ENCODE peak calls at places on chromosomes 12 and 14, in seven cellular contexts. One of them, this sample, is unnamed.
A peak's percentile ranks its signal among the peaks of the same experiment; 100 is the strongest.

GRCh38 chr12:13727707-13728147 is 253.7 kb downstream of the GRIN2B start:
- DNase-seq in B cell: no peak
- DNase-seq in fibroblast of pulmonary artery: no peak
- DNase-seq in neural crest cell: no peak
- DNase-seq in upper lobe of left lung: no peak
- DNase-seq in GM10248: no peak
- DNase-seq in RWPE2: no peak
- DNase-seq in this sample: no peak

GRCh38 chr12:6154730-6155459 is 30.4 kb upstream of the VWF start:
- DNase-seq in B cell: no peak
- DNase-seq in fibroblast of pulmonary artery: no peak
- DNase-seq in neural crest cell: no peak
- DNase-seq in upper lobe of left lung: peak; percentile 67
- DNase-seq in GM10248: no peak
- DNase-seq in RWPE2: no peak
- DNase-seq in this sample: no peak

GRCh38 chr14:21200752-21201461 is 45.0 kb upstream of the OR5AU1 start:
- DNase-seq in B cell: no peak
- DNase-seq in fibroblast of pulmonary artery: no peak
- DNase-seq in neural crest cell: no peak
- DNase-seq in upper lobe of left lung: no peak
- DNase-seq in GM10248: no peak
- DNase-seq in RWPE2: no peak
- DNase-seq in this sample: no peak

GRCh38 chr14:36657409-36658090 is 4.1 kb upstream of the PAX9 start:
- DNase-seq in B cell: no peak
- DNase-seq in fibroblast of pulmonary artery: no peak
- DNase-seq in neural crest cell: no peak
- DNase-seq in upper lobe of left lung: no peak
- DNase-seq in GM10248: peak; percentile 9
- DNase-seq in RWPE2: peak; percentile 66
- DNase-seq in this sample: no peak

GRCh38 chr14:37436519-37436918 is 158.5 kb downstream of the FOXA1 start:
- DNase-seq in B cell: no peak
- DNase-seq in fibroblast of pulmonary artery: no peak
- DNase-seq in neural crest cell: no peak
- DNase-seq in upper lobe of left lung: no peak
- DNase-seq in GM10248: no peak
- DNase-seq in RWPE2: no peak
- DNase-seq in this sample: no peak

GRCh38 chr14:104392396-104393198 is 187.0 kb upstream of the C14orf180 start:
- DNase-seq in B cell: no peak
- DNase-seq in fibroblast of pulmonary artery: no peak
- DNase-seq in neural crest cell: no peak
- DNase-seq in upper lobe of left lung: no peak
- DNase-seq in GM10248: no peak
- DNase-seq in RWPE2: peak; percentile 70
- DNase-seq in this sample: no peak

GRCh38 chr14:106442857-106443256 is 916.5 kb downstream of the TMEM121 start:
- DNase-seq in B cell: peak; percentile 67
- DNase-seq in fibroblast of pulmonary artery: no peak
- DNase-seq in neural crest cell: no peak
- DNase-seq in upper lobe of left lung: no peak
- DNase-seq in GM10248: peak; percentile 6
- DNase-seq in RWPE2: no peak
- DNase-seq in this sample: no peak

GRCh38 chr12:108653082-108653516 is 19.4 kb upstream of the SELPLG start:
- DNase-seq in B cell: no peak
- DNase-seq in fibroblast of pulmonary artery: no peak
- DNase-seq in neural crest cell: no peak
- DNase-seq in upper lobe of left lung: no peak
- DNase-seq in GM10248: no peak
- DNase-seq in RWPE2: no peak
- DNase-seq in this sample: no peak

GRCh38 chr14:21860172-21860571 is 186.6 kb upstream of the OR4E1 start:
- DNase-seq in B cell: peak; percentile 7
- DNase-seq in fibroblast of pulmonary artery: peak; percentile 27
- DNase-seq in neural crest cell: no peak
- DNase-seq in upper lobe of left lung: no peak
- DNase-seq in GM10248: peak; percentile 11
- DNase-seq in RWPE2: no peak
- DNase-seq in this sample: no peak

GRCh38 chr14:70916300-70916699 is 9.0 kb downstream of the PCNX1 start:
- DNase-seq in B cell: no peak
- DNase-seq in fibroblast of pulmonary artery: no peak
- DNase-seq in neural crest cell: no peak
- DNase-seq in upper lobe of left lung: no peak
- DNase-seq in GM10248: no peak
- DNase-seq in RWPE2: no peak
- DNase-seq in this sample: no peak

GRCh38 chr12:29425722-29426121 is 44.8 kb upstream of the ERGIC2 start:
- DNase-seq in B cell: no peak
- DNase-seq in fibroblast of pulmonary artery: peak; percentile 30
- DNase-seq in neural crest cell: no peak
- DNase-seq in upper lobe of left lung: no peak
- DNase-seq in GM10248: no peak
- DNase-seq in RWPE2: no peak
- DNase-seq in this sample: no peak

GRCh38 chr12:25052191-25053020 is 103.5 kb upstream of the BCAT1 start:
- DNase-seq in B cell: peak; percentile 85
- DNase-seq in fibroblast of pulmonary artery: peak; percentile 24
- DNase-seq in neural crest cell: no peak
- DNase-seq in upper lobe of left lung: peak; percentile 61
- DNase-seq in GM10248: peak; percentile 60
- DNase-seq in RWPE2: no peak
- DNase-seq in this sample: no peak

GRCh38 chr12:50073712-50074111 is 11.4 kb upstream of the SMARCD1 start:
- DNase-seq in B cell: no peak
- DNase-seq in fibroblast of pulmonary artery: no peak
- DNase-seq in neural crest cell: no peak
- DNase-seq in upper lobe of left lung: no peak
- DNase-seq in GM10248: no peak
- DNase-seq in RWPE2: no peak
- DNase-seq in this sample: no peak

GRCh38 chr12:42922512-42922865 is 332.9 kb upstream of the PRICKLE1 start:
- DNase-seq in B cell: no peak
- DNase-seq in fibroblast of pulmonary artery: no peak
- DNase-seq in neural crest cell: no peak
- DNase-seq in upper lobe of left lung: no peak
- DNase-seq in GM10248: no peak
- DNase-seq in RWPE2: no peak
- DNase-seq in this sample: no peak

GRCh38 chr12:110853856-110854255 is 7.1 kb downstream of the CCDC63 start:
- DNase-seq in B cell: no peak
- DNase-seq in fibroblast of pulmonary artery: peak; percentile 29
- DNase-seq in neural crest cell: no peak
- DNase-seq in upper lobe of left lung: no peak
- DNase-seq in GM10248: no peak
- DNase-seq in RWPE2: no peak
- DNase-seq in this sample: no peak

GRCh38 chr12:90712671-90713070 is 242.3 kb downstream of the CCER1 start:
- DNase-seq in B cell: no peak
- DNase-seq in fibroblast of pulmonary artery: no peak
- DNase-seq in neural crest cell: no peak
- DNase-seq in upper lobe of left lung: no peak
- DNase-seq in GM10248: no peak
- DNase-seq in RWPE2: no peak
- DNase-seq in this sample: no peak

GRCh38 chr12:105930612-105931011 is 208.1 kb downstream of the NUAK1 start:
- DNase-seq in B cell: no peak
- DNase-seq in fibroblast of pulmonary artery: peak; percentile 76
- DNase-seq in neural crest cell: no peak
- DNase-seq in upper lobe of left lung: no peak
- DNase-seq in GM10248: no peak
- DNase-seq in RWPE2: no peak
- DNase-seq in this sample: no peak

GRCh38 chr12:122067966-122068365 is 10.6 kb upstream of the MLXIP start:
- DNase-seq in B cell: peak; percentile 78
- DNase-seq in fibroblast of pulmonary artery: no peak
- DNase-seq in neural crest cell: no peak
- DNase-seq in upper lobe of left lung: no peak
- DNase-seq in GM10248: peak; percentile 84
- DNase-seq in RWPE2: no peak
- DNase-seq in this sample: no peak

GRCh38 chr14:64758025-64758521 is 53.8 kb downstream of the PLEKHG3 start:
- DNase-seq in B cell: no peak
- DNase-seq in fibroblast of pulmonary artery: peak; percentile 39
- DNase-seq in neural crest cell: no peak
- DNase-seq in upper lobe of left lung: peak; percentile 77
- DNase-seq in GM10248: no peak
- DNase-seq in RWPE2: peak; percentile 61
- DNase-seq in this sample: no peak

GRCh38 chr12:46214668-46215429 is 54.0 kb downstream of the SLC38A1 start:
- DNase-seq in B cell: peak; percentile 63
- DNase-seq in fibroblast of pulmonary artery: no peak
- DNase-seq in neural crest cell: no peak
- DNase-seq in upper lobe of left lung: peak; percentile 57
- DNase-seq in GM10248: no peak
- DNase-seq in RWPE2: no peak
- DNase-seq in this sample: no peak

GRCh38 chr14:65352964-65353530 is 59.5 kb upstream of the FUT8 start:
- DNase-seq in B cell: peak; percentile 54
- DNase-seq in fibroblast of pulmonary artery: no peak
- DNase-seq in neural crest cell: no peak
- DNase-seq in upper lobe of left lung: no peak
- DNase-seq in GM10248: no peak
- DNase-seq in RWPE2: peak; percentile 76
- DNase-seq in this sample: no peak

GRCh38 chr12:90631581-90631980 is 323.4 kb downstream of the CCER1 start:
- DNase-seq in B cell: no peak
- DNase-seq in fibroblast of pulmonary artery: peak; percentile 26
- DNase-seq in neural crest cell: no peak
- DNase-seq in upper lobe of left lung: no peak
- DNase-seq in GM10248: no peak
- DNase-seq in RWPE2: no peak
- DNase-seq in this sample: no peak

GRCh38 chr12:106956048-106956935 is 585 bp downstream of the TMEM263 start:
- DNase-seq in B cell: peak; percentile 69
- DNase-seq in fibroblast of pulmonary artery: peak; percentile 93
- DNase-seq in neural crest cell: peak; percentile 34
- DNase-seq in upper lobe of left lung: peak; percentile 67
- DNase-seq in GM10248: peak; percentile 73
- DNase-seq in RWPE2: peak; percentile 62
- DNase-seq in this sample: peak; percentile 20

GRCh38 chr12:51326762-51327439 is 2.9 kb upstream of the BIN2 start:
- DNase-seq in B cell: peak; percentile 63
- DNase-seq in fibroblast of pulmonary artery: peak; percentile 92
- DNase-seq in neural crest cell: no peak
- DNase-seq in upper lobe of left lung: peak; percentile 56
- DNase-seq in GM10248: peak; percentile 68
- DNase-seq in RWPE2: no peak
- DNase-seq in this sample: no peak

GRCh38 chr12:75814856-75815754 is 216.5 kb downstream of the PHLDA1 start:
- DNase-seq in B cell: peak; percentile 26
- DNase-seq in fibroblast of pulmonary artery: peak; percentile 98
- DNase-seq in neural crest cell: no peak
- DNase-seq in upper lobe of left lung: no peak
- DNase-seq in GM10248: peak; percentile 14
- DNase-seq in RWPE2: no peak
- DNase-seq in this sample: no peak

GRCh38 chr12:119666900-119667576 is 895 bp upstream of the PRKAB1 start:
- DNase-seq in B cell: no peak
- DNase-seq in fibroblast of pulmonary artery: no peak
- DNase-seq in neural crest cell: no peak
- DNase-seq in upper lobe of left lung: no peak
- DNase-seq in GM10248: peak; percentile 29
- DNase-seq in RWPE2: no peak
- DNase-seq in this sample: no peak

GRCh38 chr12:87943666-87944065 is 85.5 kb downstream of the C12orf50 start:
- DNase-seq in B cell: no peak
- DNase-seq in fibroblast of pulmonary artery: no peak
- DNase-seq in neural crest cell: no peak
- DNase-seq in upper lobe of left lung: no peak
- DNase-seq in GM10248: no peak
- DNase-seq in RWPE2: no peak
- DNase-seq in this sample: no peak

GRCh38 chr12:87935216-87935615 is 94.0 kb downstream of the C12orf50 start:
- DNase-seq in B cell: no peak
- DNase-seq in fibroblast of pulmonary artery: peak; percentile 9
- DNase-seq in neural crest cell: no peak
- DNase-seq in upper lobe of left lung: no peak
- DNase-seq in GM10248: no peak
- DNase-seq in RWPE2: no peak
- DNase-seq in this sample: no peak

DNA sequence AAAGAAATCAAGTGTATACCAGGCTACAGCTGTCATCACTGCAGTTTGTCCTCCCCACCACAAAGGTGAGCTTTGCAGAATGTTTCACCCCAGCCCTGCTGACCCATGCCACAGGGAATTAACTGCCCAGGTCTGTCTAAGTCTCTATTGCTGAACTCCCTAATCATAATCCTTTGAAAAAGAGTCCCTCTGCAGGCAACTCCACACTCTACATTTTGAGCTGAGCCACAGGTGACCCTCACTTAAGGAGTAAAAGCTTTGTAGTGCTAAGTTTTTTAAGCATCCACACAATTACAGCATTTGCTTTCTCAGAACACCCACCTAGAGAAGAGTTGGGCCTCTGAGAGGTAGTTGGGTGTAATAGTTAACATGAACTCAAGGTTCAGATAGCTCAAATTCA is 90.0 kb downstream of the C12orf50 start:
- DNase-seq in B cell: no peak
- DNase-seq in fibroblast of pulmonary artery: no peak
- DNase-seq in neural crest cell: no peak
- DNase-seq in upper lobe of left lung: no peak
- DNase-seq in GM10248: no peak
- DNase-seq in RWPE2: no peak
- DNase-seq in this sample: no peak
- TF ChIP-seq CTCF in B cell: no peak
- TF ChIP-seq CTCF in fibroblast of pulmonary artery: no peak
- TF ChIP-seq CTCF in neural crest cell: no peak
- TF ChIP-seq CTCF in upper lobe of left lung: no peak
- TF ChIP-seq CTCF in GM10248: no peak
- TF ChIP-seq CTCF in RWPE2: no peak
- TF ChIP-seq CTCF in this sample: no peak

GRCh38 chr14:33364536-33364935 is 425.9 kb downstream of the NPAS3 start:
- DNase-seq in B cell: no peak
- DNase-seq in fibroblast of pulmonary artery: no peak
- DNase-seq in neural crest cell: no peak
- DNase-seq in upper lobe of left lung: no peak
- DNase-seq in GM10248: no peak
- DNase-seq in RWPE2: no peak
- DNase-seq in this sample: no peak
- TF ChIP-seq CTCF in B cell: no peak
- TF ChIP-seq CTCF in fibroblast of pulmonary artery: no peak
- TF ChIP-seq CTCF in neural crest cell: no peak
- TF ChIP-seq CTCF in upper lobe of left lung: no peak
- TF ChIP-seq CTCF in GM10248: no peak
- TF ChIP-seq CTCF in RWPE2: no peak
- TF ChIP-seq CTCF in this sample: no peak

GRCh38 chr12:63753743-63754142 is 26.0 kb upstream of the RXYLT1 start:
- DNase-seq in B cell: no peak
- DNase-seq in fibroblast of pulmonary artery: no peak
- DNase-seq in neural crest cell: no peak
- DNase-seq in upper lobe of left lung: no peak
- DNase-seq in GM10248: no peak
- DNase-seq in RWPE2: no peak
- DNase-seq in this sample: no peak
- TF ChIP-seq CTCF in B cell: no peak
- TF ChIP-seq CTCF in fibroblast of pulmonary artery: peak; percentile 26
- TF ChIP-seq CTCF in neural crest cell: peak; percentile 26
- TF ChIP-seq CTCF in upper lobe of left lung: no peak
- TF ChIP-seq CTCF in GM10248: no peak
- TF ChIP-seq CTCF in RWPE2: peak; percentile 31
- TF ChIP-seq CTCF in this sample: no peak

GRCh38 chr12:102281231-102281630 is 83.6 kb upstream of the PMCH start:
- DNase-seq in B cell: no peak
- DNase-seq in fibroblast of pulmonary artery: no peak
- DNase-seq in neural crest cell: no peak
- DNase-seq in upper lobe of left lung: no peak
- DNase-seq in GM10248: no peak
- DNase-seq in RWPE2: no peak
- DNase-seq in this sample: no peak
- TF ChIP-seq CTCF in B cell: no peak
- TF ChIP-seq CTCF in fibroblast of pulmonary artery: no peak
- TF ChIP-seq CTCF in neural crest cell: no peak
- TF ChIP-seq CTCF in upper lobe of left lung: no peak
- TF ChIP-seq CTCF in GM10248: no peak
- TF ChIP-seq CTCF in RWPE2: no peak
- TF ChIP-seq CTCF in this sample: no peak

This sample was measured in mesothelial cell of epicardium.